ENCODE peak calls at places on chromosomes 5 and 9, in nine cellular contexts. One of them, this sample, is unnamed.

GRCh38 chr9:130240410-130241197 is 25.0 kb upstream of the HMCN2 start:
- DNase-seq in OCI-LY7: peak
- DNase-seq in stomach: peak
- DNase-seq in activated naive CD4-positive, alpha-beta T cell: no peak
- DNase-seq in effector memory CD4-positive, alpha-beta T cell: no peak
- DNase-seq in ELR: peak
- DNase-seq in T-helper 22 cell: no peak
- DNase-seq in C1 segment of cervical spinal cord: peak
- DNase-seq in NT2/D1: peak
- DNase-seq in this sample: peak

GRCh38 chr9:97386733-97387503 is 25.0 kb upstream of the TDRD7 start:
- DNase-seq in OCI-LY7: peak
- DNase-seq in stomach: peak
- DNase-seq in activated naive CD4-positive, alpha-beta T cell: peak
- DNase-seq in effector memory CD4-positive, alpha-beta T cell: peak
- DNase-seq in ELR: peak
- DNase-seq in T-helper 22 cell: peak
- DNase-seq in C1 segment of cervical spinal cord: no peak
- DNase-seq in NT2/D1: peak
- DNase-seq in this sample: peak

GRCh38 chr5:176497852-176498251 is 39.4 kb downstream of the RNF44 start:
- DNase-seq in OCI-LY7: no peak
- DNase-seq in stomach: no peak
- DNase-seq in activated naive CD4-positive, alpha-beta T cell: no peak
- DNase-seq in effector memory CD4-positive, alpha-beta T cell: no peak
- DNase-seq in ELR: peak
- DNase-seq in T-helper 22 cell: no peak
- DNase-seq in C1 segment of cervical spinal cord: no peak
- DNase-seq in NT2/D1: no peak
- DNase-seq in this sample: no peak

GRCh38 chr9:14170392-14170931 is 143.5 kb downstream of the NFIB start:
- DNase-seq in OCI-LY7: no peak
- DNase-seq in stomach: no peak
- DNase-seq in activated naive CD4-positive, alpha-beta T cell: no peak
- DNase-seq in effector memory CD4-positive, alpha-beta T cell: no peak
- DNase-seq in ELR: no peak
- DNase-seq in T-helper 22 cell: no peak
- DNase-seq in C1 segment of cervical spinal cord: no peak
- DNase-seq in NT2/D1: no peak
- DNase-seq in this sample: no peak

GRCh38 chr9:78745996-78746395 is 449.1 kb downstream of the PSAT1 start:
- DNase-seq in OCI-LY7: no peak
- DNase-seq in stomach: no peak
- DNase-seq in activated naive CD4-positive, alpha-beta T cell: no peak
- DNase-seq in effector memory CD4-positive, alpha-beta T cell: no peak
- DNase-seq in ELR: no peak
- DNase-seq in T-helper 22 cell: no peak
- DNase-seq in C1 segment of cervical spinal cord: no peak
- DNase-seq in NT2/D1: no peak
- DNase-seq in this sample: no peak

GRCh38 chr5:140175367-140176027 is 509 bp downstream of the CYSTM1 start:
- DNase-seq in OCI-LY7: peak
- DNase-seq in stomach: peak
- DNase-seq in activated naive CD4-positive, alpha-beta T cell: peak
- DNase-seq in effector memory CD4-positive, alpha-beta T cell: peak
- DNase-seq in ELR: peak
- DNase-seq in T-helper 22 cell: peak
- DNase-seq in C1 segment of cervical spinal cord: peak
- DNase-seq in NT2/D1: peak
- DNase-seq in this sample: peak

GRCh38 chr9:71120439-71121247 is 778 bp downstream of the TRPM3 start:
- DNase-seq in OCI-LY7: no peak
- DNase-seq in stomach: no peak
- DNase-seq in activated naive CD4-positive, alpha-beta T cell: no peak
- DNase-seq in effector memory CD4-positive, alpha-beta T cell: no peak
- DNase-seq in ELR: no peak
- DNase-seq in T-helper 22 cell: no peak
- DNase-seq in C1 segment of cervical spinal cord: no peak
- DNase-seq in NT2/D1: peak
- DNase-seq in this sample: no peak

GRCh38 chr9:127021664-127022337 is 100.6 kb downstream of the ANGPTL2 start:
- DNase-seq in OCI-LY7: no peak
- DNase-seq in stomach: peak
- DNase-seq in activated naive CD4-positive, alpha-beta T cell: no peak
- DNase-seq in effector memory CD4-positive, alpha-beta T cell: no peak
- DNase-seq in ELR: peak
- DNase-seq in T-helper 22 cell: no peak
- DNase-seq in C1 segment of cervical spinal cord: peak
- DNase-seq in NT2/D1: no peak
- DNase-seq in this sample: peak

GRCh38 chr5:30401479-30402058 is 791.9 kb upstream of the CDH6 start:
- DNase-seq in OCI-LY7: peak
- DNase-seq in stomach: peak
- DNase-seq in activated naive CD4-positive, alpha-beta T cell: no peak
- DNase-seq in effector memory CD4-positive, alpha-beta T cell: no peak
- DNase-seq in ELR: peak
- DNase-seq in T-helper 22 cell: no peak
- DNase-seq in C1 segment of cervical spinal cord: no peak
- DNase-seq in NT2/D1: peak
- DNase-seq in this sample: peak

GRCh38 chr5:155872801-155873200 is 454.2 kb upstream of the SGCD start:
- DNase-seq in OCI-LY7: no peak
- DNase-seq in stomach: no peak
- DNase-seq in activated naive CD4-positive, alpha-beta T cell: no peak
- DNase-seq in effector memory CD4-positive, alpha-beta T cell: no peak
- DNase-seq in ELR: no peak
- DNase-seq in T-helper 22 cell: no peak
- DNase-seq in C1 segment of cervical spinal cord: no peak
- DNase-seq in NT2/D1: no peak
- DNase-seq in this sample: no peak

GRCh38 chr9:27626629-27627564 is 53.6 kb upstream of the C9orf72 start:
- DNase-seq in OCI-LY7: no peak
- DNase-seq in stomach: no peak
- DNase-seq in activated naive CD4-positive, alpha-beta T cell: no peak
- DNase-seq in effector memory CD4-positive, alpha-beta T cell: no peak
- DNase-seq in ELR: no peak
- DNase-seq in T-helper 22 cell: no peak
- DNase-seq in C1 segment of cervical spinal cord: no peak
- DNase-seq in NT2/D1: peak
- DNase-seq in this sample: no peak

GRCh38 chr9:110748251-110748893 is 79.8 kb downstream of the MUSK start:
- DNase-seq in OCI-LY7: no peak
- DNase-seq in stomach: no peak
- DNase-seq in activated naive CD4-positive, alpha-beta T cell: no peak
- DNase-seq in effector memory CD4-positive, alpha-beta T cell: no peak
- DNase-seq in ELR: peak
- DNase-seq in T-helper 22 cell: no peak
- DNase-seq in C1 segment of cervical spinal cord: no peak
- DNase-seq in NT2/D1: no peak
- DNase-seq in this sample: no peak

GRCh38 chr9:88530051-88530450 is 4.9 kb upstream of the NXNL2 start:
- DNase-seq in OCI-LY7: no peak
- DNase-seq in stomach: no peak
- DNase-seq in activated naive CD4-positive, alpha-beta T cell: no peak
- DNase-seq in effector memory CD4-positive, alpha-beta T cell: no peak
- DNase-seq in ELR: peak
- DNase-seq in T-helper 22 cell: no peak
- DNase-seq in C1 segment of cervical spinal cord: no peak
- DNase-seq in NT2/D1: no peak
- DNase-seq in this sample: no peak

GRCh38 chr9:91359083-91359482 is 2.6 kb downstream of the AUH start:
- DNase-seq in OCI-LY7: no peak
- DNase-seq in stomach: no peak
- DNase-seq in activated naive CD4-positive, alpha-beta T cell: no peak
- DNase-seq in effector memory CD4-positive, alpha-beta T cell: no peak
- DNase-seq in ELR: no peak
- DNase-seq in T-helper 22 cell: no peak
- DNase-seq in C1 segment of cervical spinal cord: no peak
- DNase-seq in NT2/D1: no peak
- DNase-seq in this sample: no peak

GRCh38 chr9:7976167-7976755 is 176.7 kb upstream of the DMAC1 start:
- DNase-seq in OCI-LY7: peak
- DNase-seq in stomach: no peak
- DNase-seq in activated naive CD4-positive, alpha-beta T cell: no peak
- DNase-seq in effector memory CD4-positive, alpha-beta T cell: peak
- DNase-seq in ELR: no peak
- DNase-seq in T-helper 22 cell: peak
- DNase-seq in C1 segment of cervical spinal cord: no peak
- DNase-seq in NT2/D1: no peak
- DNase-seq in this sample: peak

GRCh38 chr5:139141841-139142240 is 56.3 kb downstream of the SIL1 start:
- DNase-seq in OCI-LY7: no peak
- DNase-seq in stomach: peak
- DNase-seq in activated naive CD4-positive, alpha-beta T cell: no peak
- DNase-seq in effector memory CD4-positive, alpha-beta T cell: no peak
- DNase-seq in ELR: peak
- DNase-seq in T-helper 22 cell: no peak
- DNase-seq in C1 segment of cervical spinal cord: no peak
- DNase-seq in NT2/D1: no peak
- DNase-seq in this sample: no peak

GRCh38 chr5:109905906-109906305 is 216.2 kb downstream of the MAN2A1 start:
- DNase-seq in OCI-LY7: no peak
- DNase-seq in stomach: no peak
- DNase-seq in activated naive CD4-positive, alpha-beta T cell: no peak
- DNase-seq in effector memory CD4-positive, alpha-beta T cell: no peak
- DNase-seq in ELR: peak
- DNase-seq in T-helper 22 cell: no peak
- DNase-seq in C1 segment of cervical spinal cord: no peak
- DNase-seq in NT2/D1: no peak
- DNase-seq in this sample: no peak

GRCh38 chr5:108379722-108380530 is 2.0 kb downstream of the FBXL17 start:
- DNase-seq in OCI-LY7: peak
- DNase-seq in stomach: no peak
- DNase-seq in activated naive CD4-positive, alpha-beta T cell: no peak
- DNase-seq in effector memory CD4-positive, alpha-beta T cell: no peak
- DNase-seq in ELR: peak
- DNase-seq in T-helper 22 cell: no peak
- DNase-seq in C1 segment of cervical spinal cord: no peak
- DNase-seq in NT2/D1: no peak
- DNase-seq in this sample: no peak

GRCh38 chr5:66904189-66904588 is 292.4 kb downstream of the CD180 start:
- DNase-seq in OCI-LY7: no peak
- DNase-seq in stomach: no peak
- DNase-seq in activated naive CD4-positive, alpha-beta T cell: no peak
- DNase-seq in effector memory CD4-positive, alpha-beta T cell: no peak
- DNase-seq in ELR: no peak
- DNase-seq in T-helper 22 cell: no peak
- DNase-seq in C1 segment of cervical spinal cord: no peak
- DNase-seq in NT2/D1: peak
- DNase-seq in this sample: no peak

GRCh38 chr9:115306860-115307259 is 188.9 kb upstream of the TNC start:
- DNase-seq in OCI-LY7: no peak
- DNase-seq in stomach: no peak
- DNase-seq in activated naive CD4-positive, alpha-beta T cell: no peak
- DNase-seq in effector memory CD4-positive, alpha-beta T cell: no peak
- DNase-seq in ELR: no peak
- DNase-seq in T-helper 22 cell: no peak
- DNase-seq in C1 segment of cervical spinal cord: no peak
- DNase-seq in NT2/D1: no peak
- DNase-seq in this sample: no peak

GRCh38 chr9:136399176-136400037 is 563 bp downstream of the SNAPC4 start:
- DNase-seq in OCI-LY7: peak
- DNase-seq in stomach: no peak
- DNase-seq in activated naive CD4-positive, alpha-beta T cell: no peak
- DNase-seq in effector memory CD4-positive, alpha-beta T cell: peak
- DNase-seq in ELR: peak
- DNase-seq in T-helper 22 cell: peak
- DNase-seq in C1 segment of cervical spinal cord: no peak
- DNase-seq in NT2/D1: no peak
- DNase-seq in this sample: peak

GRCh38 chr5:33761139-33761538 is 130.7 kb downstream of the ADAMTS12 start:
- DNase-seq in OCI-LY7: no peak
- DNase-seq in stomach: no peak
- DNase-seq in activated naive CD4-positive, alpha-beta T cell: no peak
- DNase-seq in effector memory CD4-positive, alpha-beta T cell: no peak
- DNase-seq in ELR: no peak
- DNase-seq in T-helper 22 cell: no peak
- DNase-seq in C1 segment of cervical spinal cord: no peak
- DNase-seq in NT2/D1: peak
- DNase-seq in this sample: no peak

GRCh38 chr5:39158127-39158593 is 61.2 kb downstream of the FYB1 start:
- DNase-seq in OCI-LY7: no peak
- DNase-seq in stomach: peak
- DNase-seq in activated naive CD4-positive, alpha-beta T cell: no peak
- DNase-seq in effector memory CD4-positive, alpha-beta T cell: no peak
- DNase-seq in ELR: peak
- DNase-seq in T-helper 22 cell: no peak
- DNase-seq in C1 segment of cervical spinal cord: no peak
- DNase-seq in NT2/D1: no peak
- DNase-seq in this sample: no peak

GRCh38 chr5:155628346-155628745 is 614.8 kb downstream of the KIF4B start:
- DNase-seq in OCI-LY7: no peak
- DNase-seq in stomach: no peak
- DNase-seq in activated naive CD4-positive, alpha-beta T cell: no peak
- DNase-seq in effector memory CD4-positive, alpha-beta T cell: no peak
- DNase-seq in ELR: no peak
- DNase-seq in T-helper 22 cell: no peak
- DNase-seq in C1 segment of cervical spinal cord: no peak
- DNase-seq in NT2/D1: no peak
- DNase-seq in this sample: no peak

GRCh38 chr5:17132444-17133083 is 84.9 kb upstream of the BASP1 start:
- DNase-seq in OCI-LY7: peak
- DNase-seq in stomach: no peak
- DNase-seq in activated naive CD4-positive, alpha-beta T cell: no peak
- DNase-seq in effector memory CD4-positive, alpha-beta T cell: no peak
- DNase-seq in ELR: peak
- DNase-seq in T-helper 22 cell: no peak
- DNase-seq in C1 segment of cervical spinal cord: no peak
- DNase-seq in NT2/D1: no peak
- DNase-seq in this sample: peak

GRCh38 chr9:137138701-137139467 is at the start of gene GRIN1:
- DNase-seq in OCI-LY7: no peak
- DNase-seq in stomach: no peak
- DNase-seq in activated naive CD4-positive, alpha-beta T cell: peak
- DNase-seq in effector memory CD4-positive, alpha-beta T cell: no peak
- DNase-seq in ELR: no peak
- DNase-seq in T-helper 22 cell: no peak
- DNase-seq in C1 segment of cervical spinal cord: no peak
- DNase-seq in NT2/D1: no peak
- DNase-seq in this sample: no peak

This sample was measured in RPMI8226.